ENCODE peak calls at places on chromosomes 1 and 21, in seven cellular contexts. Q is mammary epithelial cell; U is adrenal gland; T is fibroblast of mammary gland; J is astrocyte of the spinal cord; E is DND-41; X is CD8-positive, alpha-beta memory T cell. N is an unnamed sample.

GRCh38 chr1:26287033-26287711 is 7.3 kb downstream of the SH3BGRL3 start:
- DNase-seq in Q (no peak), U (no peak), T (peak; percentile 30), J (no peak), E (peak; percentile 91), X (peak; percentile 82), N (no peak)

GRCh38 chr1:236541710-236542109 is 17.9 kb downstream of the LGALS8 start:
- DNase-seq in Q (no peak), U (no peak), T (no peak), J (no peak), E (no peak), X (no peak), N (no peak)

GRCh38 chr1:20787775-20788488 is 825 bp upstream of the HP1BP3 start:
- DNase-seq in Q (no peak), U (no peak), T (peak; percentile 70), J (peak; percentile 70), E (no peak), X (no peak), N (peak; percentile 28)

GRCh38 chr1:28887835-28888682 is 26.3 kb upstream of the EPB41 start:
- DNase-seq in Q (no peak), U (peak; percentile 55), T (no peak), J (no peak), E (no peak), X (no peak), N (peak; percentile 70)

GRCh38 chr1:29650041-29650400 is 413.7 kb downstream of the PTPRU start:
- DNase-seq in Q (no peak), U (peak; percentile 1), T (no peak), J (no peak), E (no peak), X (no peak), N (no peak)

GRCh38 chr1:55217226-55217996 is 2.2 kb upstream of the USP24 start:
- DNase-seq in Q (no peak), U (no peak), T (no peak), J (no peak), E (no peak), X (peak; percentile 57), N (no peak)

GRCh38 chr1:113452921-113453770 is 62.8 kb downstream of the MAGI3 start:
- DNase-seq in Q (peak; percentile 22), U (no peak), T (peak; percentile 71), J (peak; percentile 54), E (no peak), X (no peak), N (peak; percentile 63)

GRCh38 chr1:104294259-104294658 is 544.6 kb downstream of the AMY1C start:
- DNase-seq in Q (no peak), U (no peak), T (no peak), J (no peak), E (no peak), X (no peak), N (no peak)

GRCh38 chr21:20999567-21000169 is 1.5 kb downstream of the NCAM2 start:
- DNase-seq in Q (peak; percentile 9), U (peak; percentile 55), T (peak; percentile 59), J (peak; percentile 66), E (peak; percentile 55), X (no peak), N (peak; percentile 72)

GRCh38 chr1:81435175-81435574 is 365.6 kb upstream of the ADGRL2 start:
- DNase-seq in Q (no peak), U (no peak), T (no peak), J (no peak), E (no peak), X (no peak), N (no peak)

GRCh38 chr21:37459575-37459974 is 93.0 kb downstream of the DYRK1A start:
- DNase-seq in Q (no peak), U (no peak), T (peak; percentile 69), J (peak; percentile 56), E (no peak), X (no peak), N (no peak)

GRCh38 chr1:59672851-59673574 is 141.7 kb upstream of the HOOK1 start:
- DNase-seq in Q (peak; percentile 94), U (no peak), T (peak; percentile 88), J (peak; percentile 63), E (no peak), X (no peak), N (peak; percentile 51)

GRCh38 chr1:230299148-230300006 is 126.8 kb downstream of the PGBD5 start:
- DNase-seq in Q (no peak), U (no peak), T (no peak), J (no peak), E (no peak), X (no peak), N (no peak)

GRCh38 chr1:241808265-241808664 is 39.7 kb upstream of the EXO1 start:
- DNase-seq in Q (no peak), U (no peak), T (peak; percentile 45), J (no peak), E (no peak), X (no peak), N (no peak)

GRCh38 chr1:203126866-203127671 is 457 bp upstream of the ADORA1 start:
- DNase-seq in Q (no peak), U (no peak), T (no peak), J (no peak), E (no peak), X (no peak), N (no peak)
- H3K4me3 ChIP-seq in Q (peak overlapping the region; percentile 58), U (no peak overlapping the region), T (no peak overlapping the region), J (peak overlapping the region; percentile 32), E (no peak overlapping the region), X (no peak overlapping the region), N (peak overlapping the region; percentile 83)

GRCh38 chr1:37593726-37594125 is 2.0 kb downstream of the GNL2 start:
- DNase-seq in Q (no peak), U (no peak), T (no peak), J (no peak), E (no peak), X (no peak), N (no peak)
- H3K4me3 ChIP-seq in Q (no peak overlapping the region), U (no peak overlapping the region), T (peak overlapping the region; percentile 99), J (no peak overlapping the region), E (no peak overlapping the region), X (no peak overlapping the region), N (no peak overlapping the region)

DNA sequence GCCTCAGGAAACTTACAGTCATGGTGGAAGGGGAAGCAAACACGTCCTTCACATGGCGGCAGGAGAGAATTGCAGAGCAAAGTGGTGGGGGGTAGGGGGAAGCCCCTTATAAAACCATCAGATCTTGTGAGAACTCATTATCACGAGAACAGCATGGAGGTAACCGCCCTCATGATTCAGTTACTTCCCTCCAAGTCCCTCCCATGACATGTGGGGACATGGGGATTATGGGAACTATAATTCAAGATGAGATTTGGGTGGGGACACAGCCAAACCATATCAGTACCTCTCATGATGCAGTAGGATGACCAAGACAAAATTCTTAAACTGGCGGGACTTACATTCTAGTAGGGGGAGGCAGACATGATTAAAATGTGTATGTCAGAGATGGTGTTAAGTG is 38.8 kb downstream of the WNT4 start:
- DNase-seq in Q (no peak), U (no peak), T (no peak), J (no peak), E (no peak), X (no peak), N (no peak)
- H3K4me3 ChIP-seq in Q (no peak overlapping the region), U (no peak overlapping the region), T (no peak overlapping the region), J (no peak overlapping the region), E (no peak overlapping the region), X (no peak overlapping the region), N (no peak overlapping the region)

DNA sequence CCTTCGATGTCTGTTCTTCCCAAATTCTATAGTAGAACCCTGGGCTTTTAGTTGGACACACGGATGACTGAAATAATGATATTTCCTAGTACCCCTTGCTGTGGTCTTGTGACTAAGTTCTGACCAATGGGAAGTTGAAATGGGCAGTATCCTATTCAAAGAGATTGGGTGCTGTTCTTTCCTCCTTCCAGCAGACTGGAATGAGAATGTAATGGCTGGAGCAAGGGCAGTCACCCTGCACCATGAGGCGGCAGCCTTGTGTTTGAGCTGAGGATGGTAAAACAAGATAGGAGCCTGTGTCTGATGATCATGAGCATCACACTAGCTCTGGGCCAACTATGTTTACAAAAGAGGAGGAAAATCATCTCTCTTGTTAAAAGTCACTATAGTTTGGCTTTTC is 5.1 kb upstream of the SRM start:
- DNase-seq in Q (no peak), U (no peak), T (no peak), J (no peak), E (no peak), X (no peak), N (no peak)
- H3K4me3 ChIP-seq in Q (no peak overlapping the region), U (no peak overlapping the region), T (no peak overlapping the region), J (no peak overlapping the region), E (no peak overlapping the region), X (no peak overlapping the region), N (no peak overlapping the region)

DNA sequence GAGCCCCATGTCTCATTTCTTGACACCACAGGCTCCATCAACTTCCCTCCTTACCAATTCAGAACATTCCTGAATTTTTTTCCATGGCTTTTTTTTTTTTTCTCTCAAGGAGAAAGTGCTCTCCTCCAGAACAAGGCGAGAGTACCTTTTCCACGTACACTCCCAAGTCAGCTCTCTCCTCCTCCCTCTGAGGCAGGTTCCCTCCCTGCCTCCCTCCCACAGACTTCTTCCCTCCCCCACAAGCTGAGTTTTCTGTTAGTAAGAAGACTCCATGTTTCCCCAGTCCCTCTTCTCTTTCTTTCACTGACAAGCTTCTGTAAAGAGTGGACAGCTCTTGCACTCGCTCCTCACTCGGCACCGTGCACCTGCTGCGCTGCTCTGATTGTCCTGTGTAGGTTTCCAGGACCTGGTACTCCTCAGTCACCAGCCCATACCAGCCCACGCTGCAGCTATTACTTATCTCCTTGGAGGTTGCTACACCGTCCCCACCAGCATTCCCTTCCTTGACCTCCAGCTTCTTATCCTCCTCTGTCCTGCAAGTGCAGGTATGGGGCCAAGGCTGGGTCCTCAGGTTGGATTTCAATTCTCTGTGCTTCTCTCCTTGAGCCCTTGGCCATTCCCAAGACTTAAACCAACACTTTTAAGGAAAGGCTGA is 3.8 kb downstream of the TRAF5 start:
- DNase-seq in Q (no peak), U (no peak), T (no peak), J (no peak), E (no peak), X (no peak), N (no peak)
- H3K4me3 ChIP-seq in Q (no peak overlapping the region), U (no peak overlapping the region), T (no peak overlapping the region), J (no peak overlapping the region), E (no peak overlapping the region), X (peak overlapping the region; percentile 79), N (no peak overlapping the region)